ENCODE peak calls at places on chromosomes 6 and 20, in four cellular contexts. One of them, this sample, is unnamed.

GRCh38 chr6:48087448-48087847 is 23.5 kb downstream of the PTCHD4 start:
- DNase-seq in suprapubic skin: no peak
- DNase-seq in heart left ventricle: no peak
- DNase-seq in ovary: no peak
- DNase-seq in this sample: no peak

GRCh38 chr6:31426395-31426794 is 23.0 kb downstream of the MICA start:
- DNase-seq in ovary: no peak
- DNase-seq in suprapubic skin: no peak
- DNase-seq in heart left ventricle: no peak
- DNase-seq in this sample: no peak

GRCh38 chr20:50995506-50995905 is 27.4 kb downstream of the KCNG1 start:
- DNase-seq in suprapubic skin: no peak
- DNase-seq in heart left ventricle: no peak
- DNase-seq in ovary: no peak
- DNase-seq in this sample: no peak

GRCh38 chr20:45097485-45098095 is 3.3 kb downstream of the KCNS1 start:
- DNase-seq in ovary: no peak
- DNase-seq in heart left ventricle: no peak
- DNase-seq in suprapubic skin: no peak
- DNase-seq in this sample: no peak

GRCh38 chr20:63133481-63134091 is 82.3 kb downstream of the YTHDF1 start:
- DNase-seq in heart left ventricle: no peak
- DNase-seq in ovary: no peak
- DNase-seq in suprapubic skin: peak; percentile 37
- DNase-seq in this sample: no peak

GRCh38 chr20:12287575-12287974 is 369.9 kb downstream of the BTBD3 start:
- DNase-seq in ovary: no peak
- DNase-seq in suprapubic skin: no peak
- DNase-seq in heart left ventricle: no peak
- DNase-seq in this sample: no peak

GRCh38 chr6:129370268-129370916 is 339.6 kb downstream of the ARHGAP18 start:
- DNase-seq in suprapubic skin: no peak
- DNase-seq in heart left ventricle: peak; percentile 20
- DNase-seq in ovary: peak; percentile 25
- DNase-seq in this sample: no peak

GRCh38 chr6:127938701-127939100 is 37.8 kb upstream of the THEMIS start:
- DNase-seq in suprapubic skin: no peak
- DNase-seq in ovary: no peak
- DNase-seq in heart left ventricle: no peak
- DNase-seq in this sample: no peak

DNA sequence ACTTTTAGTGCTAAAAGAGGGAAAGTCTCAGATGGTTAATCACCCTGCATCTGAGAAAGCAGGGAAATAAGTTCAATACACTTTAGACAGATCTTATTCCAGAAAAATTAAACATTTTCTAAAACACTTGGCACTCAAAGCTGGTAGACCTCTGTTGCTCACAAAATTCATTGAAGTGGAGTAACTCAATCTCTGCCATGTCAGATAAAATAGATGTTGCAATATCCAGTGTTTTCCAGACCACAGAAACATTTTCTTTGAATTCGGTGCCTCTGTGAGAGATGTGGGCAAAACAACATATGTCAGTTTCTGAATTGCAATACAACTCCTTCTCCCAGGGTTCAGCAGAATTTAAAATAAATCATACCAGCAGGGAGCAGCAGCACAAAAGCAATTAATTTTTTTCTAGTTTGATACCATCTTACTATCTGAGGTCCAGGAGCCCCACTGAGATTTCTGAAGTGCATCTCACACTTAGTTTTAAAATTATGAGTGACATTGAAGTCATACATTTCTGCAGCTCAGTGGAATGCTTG is 11.3 kb upstream of the PKHD1 start:
- DNase-seq in heart left ventricle: no peak
- DNase-seq in suprapubic skin: no peak
- DNase-seq in ovary: no peak
- DNase-seq in this sample: no peak
- TF ChIP-seq CTCF in heart left ventricle: no peak
- TF ChIP-seq CTCF in suprapubic skin: no peak
- TF ChIP-seq CTCF in ovary: no peak
- TF ChIP-seq CTCF in this sample: no peak

DNA sequence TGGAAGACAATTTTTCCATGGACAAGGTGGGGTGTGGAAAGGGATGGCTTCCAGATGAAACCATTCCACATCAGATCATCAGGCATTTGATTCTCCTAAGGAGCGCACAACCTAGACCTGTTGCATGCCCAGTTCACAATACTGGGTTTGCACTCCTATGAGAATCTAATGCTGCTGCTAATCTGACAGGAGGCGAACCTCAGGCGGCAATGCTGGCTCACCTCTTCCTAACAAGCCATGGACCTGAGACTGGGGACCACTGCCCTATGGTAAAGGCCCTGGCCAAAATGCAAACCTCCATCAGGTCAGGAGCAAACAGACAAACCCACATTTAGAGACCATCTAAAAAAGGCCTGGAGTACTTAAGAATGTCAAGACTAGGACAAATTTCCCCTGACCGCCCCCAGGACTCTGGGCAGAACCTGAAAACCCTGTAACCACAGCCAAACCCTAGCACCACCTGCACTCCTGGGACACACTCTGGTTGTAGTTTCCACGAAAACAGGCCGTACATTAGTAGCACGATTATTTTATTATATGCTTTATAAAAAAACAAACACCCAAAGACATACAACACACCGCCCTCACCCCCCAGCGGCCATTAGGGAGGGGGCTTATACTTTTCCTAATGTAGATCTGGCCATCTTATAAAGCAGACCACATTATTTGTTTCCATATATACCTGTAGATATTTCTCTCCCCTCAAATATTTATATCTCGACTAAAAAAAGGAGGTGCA is 27.3 kb downstream of the SNX5 start:
- DNase-seq in heart left ventricle: no peak
- DNase-seq in ovary: no peak
- DNase-seq in suprapubic skin: no peak
- DNase-seq in this sample: no peak
- TF ChIP-seq POLR2A in heart left ventricle: no peak
- TF ChIP-seq POLR2A in ovary: no peak
- TF ChIP-seq POLR2A in suprapubic skin: no peak
- TF ChIP-seq POLR2A in this sample: no peak

GRCh38 chr6:42322676-42323075 is 105.0 kb upstream of the MRPS10 start:
- DNase-seq in heart left ventricle: no peak
- DNase-seq in ovary: no peak
- DNase-seq in suprapubic skin: no peak
- DNase-seq in this sample: no peak
- TF ChIP-seq CTCF in heart left ventricle: no peak
- TF ChIP-seq CTCF in ovary: no peak
- TF ChIP-seq CTCF in suprapubic skin: no peak
- TF ChIP-seq CTCF in this sample: no peak

DNA sequence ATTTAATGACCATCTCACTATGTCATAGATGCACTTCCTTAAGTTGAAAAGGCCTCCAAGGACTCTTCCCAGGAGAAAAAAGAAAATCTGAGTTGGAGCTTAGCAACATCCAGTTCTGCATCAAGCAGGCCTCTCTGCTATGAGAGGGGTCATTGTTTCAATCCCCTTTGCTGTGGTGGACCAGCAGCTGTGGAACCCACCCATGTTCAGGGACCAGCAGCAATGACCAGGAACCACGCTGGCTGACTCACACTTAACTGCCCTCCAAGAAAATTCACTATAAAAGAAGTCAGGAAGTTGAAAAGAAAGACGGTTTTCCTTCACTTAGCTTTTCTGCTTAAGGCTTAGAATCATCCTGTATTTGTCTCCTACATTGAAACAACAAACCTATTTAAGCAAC is 1062.4 kb upstream of the FLRT3 start:
- DNase-seq in heart left ventricle: no peak
- DNase-seq in suprapubic skin: no peak
- DNase-seq in ovary: no peak
- DNase-seq in this sample: no peak
- TF ChIP-seq POLR2A in heart left ventricle: no peak
- TF ChIP-seq POLR2A in suprapubic skin: no peak
- TF ChIP-seq POLR2A in ovary: no peak
- TF ChIP-seq POLR2A in this sample: no peak

GRCh38 chr6:32968770-32969684 is 633 bp downstream of the BRD2 start:
- DNase-seq in heart left ventricle: peak; percentile 85
- DNase-seq in ovary: peak; percentile 85
- DNase-seq in suprapubic skin: peak; percentile 87
- DNase-seq in this sample: no peak

GRCh38 chr6:32968093-32968769 is at the start of gene BRD2:
- DNase-seq in ovary: peak; percentile 98
- DNase-seq in heart left ventricle: peak; percentile 98
- DNase-seq in suprapubic skin: peak; percentile 98
- DNase-seq in this sample: peak; percentile 70

GRCh38 chr6:32965901-32966300 is 2.5 kb upstream of the BRD2 start:
- DNase-seq in suprapubic skin: no peak
- DNase-seq in heart left ventricle: no peak
- DNase-seq in ovary: no peak
- DNase-seq in this sample: no peak

GRCh38 chr6:32969685-32970412 is 1.5 kb downstream of the BRD2 start:
- DNase-seq in heart left ventricle: peak; percentile 86
- DNase-seq in ovary: peak; percentile 82
- DNase-seq in suprapubic skin: peak; percentile 86
- DNase-seq in this sample: no peak

DNA sequence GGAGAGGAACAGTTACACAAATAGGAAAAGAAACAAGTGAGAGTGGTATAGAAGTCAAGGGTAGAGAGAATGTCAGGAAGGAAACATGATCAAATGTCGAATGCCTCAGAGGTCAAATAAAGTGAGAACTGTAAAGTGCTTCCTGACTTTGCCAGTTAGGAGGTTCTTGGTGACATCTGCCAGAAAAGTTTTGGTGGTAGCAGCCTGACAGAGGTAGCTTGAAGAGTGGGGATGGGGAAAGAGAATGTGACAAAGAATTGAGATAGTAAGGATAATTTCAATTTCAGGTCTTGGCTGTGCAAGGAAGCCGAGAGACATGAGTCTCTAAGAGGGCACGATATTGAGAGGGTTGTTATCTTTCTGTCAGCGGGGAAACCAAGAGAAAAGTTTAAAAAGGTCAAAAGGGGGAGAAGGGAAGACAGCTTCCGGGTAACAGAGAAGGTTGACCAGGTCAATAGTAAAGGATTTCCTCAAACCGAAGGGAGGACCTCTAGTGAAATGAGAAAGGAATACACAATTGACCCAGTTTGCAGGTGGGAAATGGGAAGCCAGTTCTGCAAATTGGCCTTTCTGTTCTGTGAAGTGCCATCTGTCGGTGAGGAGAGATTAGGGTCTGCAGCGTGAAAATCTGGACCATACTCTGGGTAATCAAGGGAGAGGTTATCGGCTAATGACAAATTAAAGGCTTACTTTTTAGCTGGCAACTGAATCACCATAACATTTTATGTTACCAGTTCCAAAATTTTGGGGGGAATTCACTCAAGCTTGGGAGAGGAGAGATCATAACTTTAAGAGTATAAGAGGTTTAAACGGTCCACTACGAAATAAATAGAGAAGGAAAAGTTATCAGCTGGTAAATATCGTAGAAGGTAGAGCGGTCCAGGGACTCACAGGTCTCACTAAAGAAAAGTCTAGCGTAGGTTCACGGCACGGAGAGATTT is 973 bp upstream of the BRD2 start:
- DNase-seq in ovary: no peak
- DNase-seq in suprapubic skin: no peak
- DNase-seq in heart left ventricle: no peak
- DNase-seq in this sample: no peak
- TF ChIP-seq CTCF in ovary: no peak
- TF ChIP-seq CTCF in suprapubic skin: peak; percentile 34
- TF ChIP-seq CTCF in heart left ventricle: peak; percentile 36
- TF ChIP-seq CTCF in this sample: peak; percentile 48

DNA sequence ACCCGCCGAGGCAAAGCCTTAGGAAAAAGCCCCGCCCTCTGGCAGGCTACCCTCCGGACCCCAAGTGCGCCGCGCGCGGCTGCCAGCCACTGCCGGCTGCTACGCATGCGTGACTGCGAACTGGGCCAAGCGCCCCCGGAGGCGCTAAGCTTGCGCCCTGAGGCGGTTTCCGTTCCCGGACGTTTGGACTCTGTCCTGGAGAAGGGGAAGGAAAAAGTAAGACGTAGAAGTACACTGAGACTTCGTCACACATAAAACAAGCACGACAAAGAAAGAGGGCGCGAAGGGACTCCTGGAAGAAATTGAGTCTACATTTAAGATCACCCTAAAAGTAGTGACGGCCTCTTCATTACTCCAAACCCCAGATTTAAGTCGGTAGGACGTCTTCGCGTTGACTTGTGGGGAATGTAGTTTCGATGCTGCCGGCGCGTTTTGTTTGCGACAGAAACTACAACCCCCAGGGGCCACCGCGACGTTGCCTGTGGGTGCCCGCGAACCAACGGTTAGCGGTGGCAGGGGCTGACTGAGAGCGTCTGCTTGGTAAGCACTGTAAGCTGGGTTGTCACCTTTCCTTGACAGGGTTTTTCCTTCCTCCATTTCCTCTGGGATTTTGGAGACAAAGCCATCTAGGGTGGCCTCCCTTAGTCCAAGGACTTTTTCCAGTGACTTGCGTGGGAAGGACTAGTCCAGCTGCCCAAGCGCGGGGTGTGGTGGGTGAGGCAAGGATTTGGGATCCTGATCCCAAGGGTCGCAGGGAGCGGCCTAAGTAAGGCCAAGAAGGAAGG is at the start of gene CEP57L1:
- DNase-seq in heart left ventricle: peak; percentile 94
- DNase-seq in ovary: peak; percentile 98
- DNase-seq in suprapubic skin: peak; percentile 97
- DNase-seq in this sample: peak; percentile 85
- TF ChIP-seq POLR2A in heart left ventricle: peak; percentile 26
- TF ChIP-seq POLR2A in ovary: peak; percentile 60
- TF ChIP-seq POLR2A in suprapubic skin: no peak
- TF ChIP-seq POLR2A in this sample: peak; percentile 24

DNA sequence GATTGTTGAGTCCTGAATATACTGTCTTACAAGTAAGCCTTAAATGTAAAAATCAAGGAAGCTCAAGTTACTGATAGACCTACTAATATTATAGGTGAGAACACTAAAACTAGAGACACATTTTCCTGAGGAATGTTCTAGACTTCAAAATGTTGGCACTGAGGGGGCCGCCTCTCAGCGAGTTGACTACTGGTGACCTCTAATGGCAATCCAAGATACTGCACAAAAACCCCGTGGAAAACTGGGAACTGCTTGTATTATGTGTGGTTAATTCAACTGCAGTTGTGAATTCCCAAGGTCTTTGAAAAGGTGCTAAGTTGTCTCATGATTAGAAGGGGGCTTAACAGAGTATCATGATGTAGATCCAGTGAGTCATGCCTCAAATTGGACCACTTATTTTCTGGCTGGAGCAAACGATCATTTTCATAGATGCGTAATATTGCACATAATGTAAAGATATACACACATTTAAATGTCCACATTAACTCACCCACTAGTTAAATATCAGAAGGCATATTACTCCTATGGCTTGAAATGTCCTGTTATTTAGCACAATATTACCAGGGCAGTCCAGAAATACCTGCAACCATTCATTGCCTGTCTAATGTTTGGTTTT is 336.2 kb downstream of the FOXA2 start:
- DNase-seq in heart left ventricle: no peak
- DNase-seq in suprapubic skin: no peak
- DNase-seq in ovary: no peak
- DNase-seq in this sample: no peak
- TF ChIP-seq CTCF in heart left ventricle: peak; percentile 35
- TF ChIP-seq CTCF in suprapubic skin: no peak
- TF ChIP-seq CTCF in ovary: no peak
- TF ChIP-seq CTCF in this sample: no peak